ENCODE peak calls at places on chromosomes 11 and 22, in eight cellular contexts. E, W, O, Z, X, G, K and T are unnamed samples.

GRCh38 chr11:69114811-69115523 is 40.8 kb upstream of the SMIM38 start:
- DNase-seq in G (peak), E (no peak), K (peak), W (no peak), X (no peak), Z (no peak), O (no peak), T (no peak)

GRCh38 chr22:46619830-46620501 is at the start of gene GRAMD4:
- DNase-seq in X (peak), W (no peak), K (peak), E (no peak), G (no peak), O (no peak), Z (no peak), T (peak)

GRCh38 chr22:50683086-50683993 is 10.7 kb downstream of the SHANK3 start:
- DNase-seq in O (no peak), X (no peak), W (no peak), Z (no peak), K (no peak), G (no peak), E (no peak), T (no peak)

GRCh38 chr22:21448627-21449416 is 18.4 kb upstream of the TMEM191C start:
- DNase-seq in K (no peak), E (no peak), G (no peak), X (no peak), Z (no peak), O (no peak), W (no peak), T (no peak)

GRCh38 chr11:68010058-68011041 is at the start of gene ALDH3B1:
- DNase-seq in K (no peak), Z (peak), X (peak), W (peak), G (peak), E (no peak), O (no peak), T (peak)

GRCh38 chr11:45774786-45775185 is 30.2 kb upstream of the SLC35C1 start:
- DNase-seq in W (no peak), E (no peak), G (no peak), K (no peak), X (no peak), O (no peak), Z (no peak), T (no peak)

GRCh38 chr22:19607198-19608113 is 83.2 kb upstream of the CLDN5 start:
- DNase-seq in O (no peak), W (no peak), K (no peak), X (no peak), E (no peak), Z (peak), G (peak), T (peak)

GRCh38 chr11:77883775-77884174 is 62.8 kb downstream of the AAMDC start:
- DNase-seq in O (no peak), Z (no peak), X (no peak), W (no peak), K (no peak), E (no peak), G (no peak), T (no peak)

GRCh38 chr11:14336507-14337503 is 22.2 kb downstream of the RRAS2 start:
- DNase-seq in E (no peak), X (peak), O (peak), K (no peak), G (no peak), W (peak), Z (peak), T (peak)